ENCODE peak calls at places on chromosomes 2 and 18, in eight cellular contexts. A is endodermal cell, J is neuronal stem cell, Y is GM12878, P is heart right ventricle, V is tibial nerve, H is pancreas, U is IMR-90. S is an unnamed sample.

GRCh38 chr2:202187570-202187969 is 50.8 kb downstream of the SUMO1 start:
- DNase-seq in A (no peak), J (no peak), Y (no peak), P (no peak), V (no peak), H (no peak), U (no peak), S (no peak)

GRCh38 chr2:48356701-48357322 is 173.1 kb upstream of the STON1 start:
- DNase-seq in A (no peak), J (no peak), Y (no peak), P (no peak), V (no peak), H (no peak), U (peak), S (peak)

GRCh38 chr2:143128681-143129580 is at the start of gene ARHGAP15:
- DNase-seq in A (no peak), J (no peak), Y (peak), P (peak), V (no peak), H (no peak), U (no peak), S (no peak)

GRCh38 chr18:72720116-72720515 is 147.7 kb downstream of the NETO1 start:
- DNase-seq in A (no peak), J (no peak), Y (no peak), P (no peak), V (no peak), H (no peak), U (no peak), S (peak)

GRCh38 chr18:21117385-21118135 is 5.9 kb upstream of the ROCK1 start:
- DNase-seq in A (no peak), J (no peak), Y (no peak), P (no peak), V (no peak), H (no peak), U (peak), S (no peak)

GRCh38 chr18:3448845-3449701 is 899 bp upstream of the TGIF1 start:
- DNase-seq in A (peak), J (peak), Y (peak), P (peak), V (peak), H (peak), U (peak), S (no peak)

GRCh38 chr18:50626317-50626716 is 66.4 kb downstream of the MAPK4 start:
- DNase-seq in A (peak), J (no peak), Y (no peak), P (no peak), V (no peak), H (no peak), U (no peak), S (no peak)

GRCh38 chr2:233448565-233448964 is 94.3 kb downstream of the DGKD start:
- DNase-seq in A (no peak), J (no peak), Y (no peak), P (no peak), V (no peak), H (no peak), U (no peak), S (no peak)

GRCh38 chr2:145813481-145813880 is 1293.6 kb upstream of the ZEB2 start:
- DNase-seq in A (no peak), J (no peak), Y (no peak), P (no peak), V (no peak), H (no peak), U (no peak), S (no peak)

GRCh38 chr2:122804494-122804893 is 1049.0 kb downstream of the TSN start:
- DNase-seq in A (no peak), J (no peak), Y (no peak), P (no peak), V (no peak), H (no peak), U (no peak), S (no peak)

GRCh38 chr2:174074831-174075230 is 109.7 kb upstream of the SP3 start:
- DNase-seq in A (no peak), J (no peak), Y (no peak), P (no peak), V (no peak), H (no peak), U (no peak), S (no peak)

GRCh38 chr2:174076040-174076439 is 110.9 kb upstream of the SP3 start:
- DNase-seq in A (no peak), J (no peak), Y (no peak), P (no peak), V (no peak), H (no peak), U (peak), S (no peak)

GRCh38 chr2:174080672-174081121 is 115.5 kb upstream of the SP3 start:
- DNase-seq in A (no peak), J (no peak), Y (no peak), P (no peak), V (no peak), H (no peak), U (no peak), S (no peak)

GRCh38 chr2:174076948-174077347 is 111.8 kb upstream of the SP3 start:
- DNase-seq in A (no peak), J (no peak), Y (no peak), P (no peak), V (no peak), H (no peak), U (no peak), S (no peak)

DNA sequence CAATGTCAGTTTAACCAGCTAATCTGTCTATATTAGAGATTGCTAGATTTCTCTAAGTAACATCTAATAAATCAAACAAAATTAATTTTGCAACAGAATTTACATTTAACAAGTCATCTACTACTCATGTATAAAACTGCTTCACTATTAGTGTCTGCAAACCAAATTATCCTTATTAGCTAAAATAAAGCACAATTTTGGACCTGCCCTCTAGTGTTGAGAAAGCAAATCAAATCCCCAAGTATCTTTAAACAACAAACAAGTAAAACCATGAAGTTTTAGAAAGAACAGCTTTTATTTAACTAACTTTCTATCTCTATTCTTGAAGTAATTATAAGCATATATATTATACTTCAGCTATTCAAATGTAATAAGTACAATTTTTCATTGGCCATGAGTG is 113.1 kb upstream of the SP3 start:
- DNase-seq in A (no peak), J (no peak), Y (no peak), P (no peak), V (no peak), H (no peak), U (peak), S (no peak)
- H3K4me3 ChIP-seq in A (no peak), J (no peak), Y (no peak), P (no peak), V (no peak), H (no peak), U (no peak), S (no peak)

GRCh38 chr2:172711110-172711509 is 24.5 kb upstream of the RAPGEF4 start:
- DNase-seq in A (no peak), J (no peak), Y (no peak), P (no peak), V (no peak), H (no peak), U (no peak), S (no peak)
- H3K27ac ChIP-seq in A (no peak), J (no peak), Y (no peak), P (peak), V (no peak), H (no peak), U (no peak), S (no peak)

GRCh38 chr2:128233790-128234395 is 84.8 kb downstream of the HS6ST1 start:
- DNase-seq in A (no peak), J (no peak), Y (no peak), P (no peak), V (no peak), H (no peak), U (no peak), S (no peak)
- H3K4me3 ChIP-seq in A (peak), J (peak), Y (peak), P (no peak), V (peak), H (no peak), U (no peak), S (no peak)

GRCh38 chr2:96832401-96832750 is 11.4 kb downstream of the ANKRD23 start:
- DNase-seq in A (no peak), J (no peak), Y (no peak), P (no peak), V (no peak), H (no peak), U (no peak), S (no peak)

GRCh38 chr2:96828874-96829273 is 12.8 kb downstream of the CNNM3 start:
- DNase-seq in A (no peak), J (no peak), Y (no peak), P (no peak), V (no peak), H (no peak), U (no peak), S (no peak)

GRCh38 chr2:96832751-96833507 is 10.9 kb downstream of the ANKRD23 start:
- DNase-seq in A (peak), J (peak), Y (no peak), P (peak), V (peak), H (peak), U (peak), S (peak)

GRCh38 chr2:96830064-96830562 is 13.7 kb downstream of the ANKRD23 start:
- DNase-seq in A (no peak), J (no peak), Y (no peak), P (no peak), V (no peak), H (no peak), U (no peak), S (no peak)

DNA sequence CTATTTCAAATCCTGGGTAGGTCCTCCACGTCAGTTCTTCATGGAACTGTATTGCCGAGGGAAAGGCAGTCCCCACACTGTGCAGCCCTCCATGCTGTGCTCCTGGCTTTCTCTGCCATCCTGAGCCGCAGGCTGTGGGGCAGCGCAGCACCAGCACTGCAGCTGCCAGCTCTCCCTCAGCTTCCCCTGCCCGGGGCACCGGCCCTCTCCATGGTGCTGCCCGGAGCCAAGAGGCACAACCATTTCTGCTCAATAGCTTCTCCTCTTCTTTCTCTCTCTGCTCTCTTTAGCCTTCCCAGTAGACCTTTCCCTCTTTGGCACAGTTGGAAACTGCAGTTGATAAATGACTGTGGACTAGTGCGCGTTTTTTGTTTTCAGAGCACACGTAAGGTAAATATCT is 12.1 kb downstream of the ANKRD23 start:
- DNase-seq in A (peak), J (no peak), Y (no peak), P (no peak), V (no peak), H (peak), U (no peak), S (no peak)
- H3K27ac ChIP-seq in A (peak), J (peak), Y (no peak), P (no peak), V (no peak), H (peak), U (no peak), S (no peak)

GRCh38 chr2:98110741-98111140 is 23.8 kb downstream of the VWA3B start:
- DNase-seq in A (no peak), J (no peak), Y (no peak), P (no peak), V (no peak), H (no peak), U (no peak), S (no peak)
- H3K4me3 ChIP-seq in A (no peak), J (no peak), Y (no peak), P (no peak), V (no peak), H (no peak), U (no peak), S (no peak)

DNA sequence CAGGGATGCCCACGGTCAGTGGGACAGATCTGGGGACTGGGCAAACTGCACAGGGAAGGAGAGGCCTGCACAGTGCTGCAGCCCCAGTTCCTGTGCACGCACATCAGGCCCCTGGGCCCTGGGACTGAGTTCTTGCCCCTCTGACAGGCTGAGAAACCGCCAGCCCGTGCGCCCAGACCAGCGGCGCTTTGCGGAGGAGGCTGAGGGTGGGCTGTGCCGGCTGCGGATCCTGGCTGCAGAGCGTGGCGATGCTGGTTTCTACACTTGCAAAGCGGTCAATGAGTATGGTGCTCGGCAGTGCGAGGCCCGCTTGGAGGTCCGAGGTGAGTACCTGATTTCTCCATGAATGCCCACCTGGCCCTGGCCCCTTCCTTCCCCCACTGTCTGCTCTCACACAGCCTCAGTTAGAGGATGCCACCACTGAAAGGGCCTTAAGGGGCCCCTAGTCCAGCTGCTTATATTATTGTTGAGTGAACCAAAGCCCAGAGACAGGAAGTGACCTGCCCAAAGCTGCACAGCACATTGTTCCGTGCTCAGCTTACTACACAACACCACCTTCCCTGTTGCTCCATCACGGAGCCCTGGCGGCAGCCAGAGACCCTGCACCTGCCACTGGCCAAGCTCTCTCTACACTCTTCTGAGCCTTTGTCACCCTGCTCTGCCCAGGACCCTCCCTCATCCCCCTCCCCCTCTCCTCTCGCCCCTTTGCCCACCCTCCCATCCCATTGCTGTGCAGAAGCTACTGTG is 29.8 kb downstream of the SPEG start:
- DNase-seq in A (no peak), J (no peak), Y (no peak), P (no peak), V (no peak), H (peak), U (no peak), S (no peak)
- H3K27ac ChIP-seq in A (no peak), J (no peak), Y (no peak), P (peak), V (no peak), H (no peak), U (no peak), S (no peak)

DNA sequence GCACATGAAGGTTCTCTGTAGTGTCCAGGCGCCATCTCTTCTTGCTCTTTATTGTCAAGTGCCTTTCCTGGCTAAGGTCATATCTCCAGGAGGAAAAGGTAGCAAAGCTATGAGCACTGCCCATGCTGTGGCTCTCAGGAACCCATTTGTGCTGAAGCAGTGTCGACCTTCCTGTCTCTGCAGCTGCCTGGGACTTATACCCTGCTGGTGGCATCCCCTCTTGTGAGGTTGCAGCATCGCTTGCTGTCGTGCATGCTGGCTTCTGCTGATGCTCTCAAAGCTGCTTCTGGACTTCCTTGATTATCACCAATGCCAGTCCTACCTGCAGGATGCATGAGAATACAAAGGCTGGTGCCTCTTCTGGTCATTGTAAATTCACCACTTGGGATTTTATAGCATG is 22.1 kb upstream of the PTPN2 start:
- DNase-seq in A (peak), J (no peak), Y (no peak), P (no peak), V (no peak), H (no peak), U (no peak), S (no peak)
- H3K4me3 ChIP-seq in A (no peak), J (no peak), Y (no peak), P (no peak), V (no peak), H (no peak), U (no peak), S (no peak)

GRCh38 chr2:158060160-158060861 is 41.4 kb upstream of the UPP2 start:
- DNase-seq in A (no peak), J (no peak), Y (no peak), P (no peak), V (no peak), H (no peak), U (no peak), S (no peak)

GRCh38 chr2:158061763-158062162 is 39.9 kb upstream of the UPP2 start:
- DNase-seq in A (no peak), J (no peak), Y (no peak), P (no peak), V (no peak), H (no peak), U (no peak), S (no peak)

GRCh38 chr2:158060862-158061435 is 40.7 kb upstream of the UPP2 start:
- DNase-seq in A (peak), J (no peak), Y (no peak), P (no peak), V (no peak), H (no peak), U (peak), S (peak)

GRCh38 chr2:158071018-158071417 is 30.7 kb upstream of the UPP2 start:
- DNase-seq in A (no peak), J (no peak), Y (no peak), P (no peak), V (no peak), H (no peak), U (no peak), S (no peak)

GRCh38 chr2:158066046-158066713 is 35.5 kb upstream of the UPP2 start:
- DNase-seq in A (no peak), J (no peak), Y (no peak), P (no peak), V (no peak), H (no peak), U (no peak), S (no peak)
- H3K27ac ChIP-seq in A (no peak), J (no peak), Y (no peak), P (no peak), V (no peak), H (no peak), U (no peak), S (no peak)

S was measured in SJCRH30.